ENCODE peak calls at places on chromosomes 11 and 22, in nine cellular contexts. H, Q, N, T, B, X, F, M and A are unnamed samples.

GRCh38 chr11:117045956-117046355 is 52.3 kb downstream of the SIK3 start:
- DNase-seq in N (no peak), Q (peak), M (peak), H (no peak), X (no peak), F (no peak), T (no peak), B (no peak), A (no peak)

GRCh38 chr11:86459002-86459385 is 84.3 kb downstream of the CCDC81 start:
- DNase-seq in Q (no peak), B (no peak), T (no peak), F (peak), H (no peak), X (no peak), N (no peak), M (no peak), A (no peak)

GRCh38 chr11:131817701-131818188 is 447.3 kb downstream of the NTM start:
- DNase-seq in B (no peak), F (no peak), T (no peak), X (no peak), N (no peak), M (no peak), H (no peak), Q (no peak), A (no peak)

GRCh38 chr22:44192098-44192810 is 11.5 kb downstream of the PARVG start:
- DNase-seq in F (peak), N (no peak), Q (no peak), T (no peak), M (no peak), H (peak), B (no peak), X (no peak), A (no peak)

GRCh38 chr11:9332655-9333054 is 18.3 kb upstream of the TMEM41B start:
- DNase-seq in N (no peak), H (no peak), T (no peak), Q (no peak), F (no peak), M (no peak), B (no peak), X (no peak), A (no peak)

GRCh38 chr11:736431-736830 is 10.8 kb upstream of the TALDO1 start:
- DNase-seq in Q (no peak), M (no peak), B (no peak), N (no peak), T (no peak), F (no peak), X (no peak), H (no peak), A (no peak)

GRCh38 chr22:37751449-37752188 is 54.8 kb downstream of the TRIOBP start:
- DNase-seq in B (no peak), X (no peak), Q (no peak), N (no peak), H (no peak), M (no peak), T (no peak), F (no peak), A (no peak)

GRCh38 chr11:110908401-110909106 is 196.3 kb upstream of the ARHGAP20 start:
- DNase-seq in B (peak), Q (peak), M (no peak), X (no peak), H (peak), N (no peak), T (no peak), F (peak), A (no peak)

GRCh38 chr11:45092901-45093760 is 53.3 kb upstream of the PRDM11 start:
- DNase-seq in B (peak), N (no peak), M (no peak), T (no peak), F (peak), Q (peak), X (peak), H (peak), A (no peak)

GRCh38 chr22:37492428-37493344 is 6.5 kb upstream of the MFNG start:
- DNase-seq in B (no peak), Q (peak), F (peak), N (no peak), H (peak), T (peak), M (peak), X (peak), A (peak)

GRCh38 chr22:22938672-22939536 is 51.3 kb downstream of the IGLL5 start:
- DNase-seq in F (no peak), X (no peak), M (no peak), N (no peak), T (no peak), H (no peak), B (no peak), Q (no peak), A (peak)

GRCh38 chr11:34366522-34366921 is 8.7 kb upstream of the ABTB2 start:
- DNase-seq in H (peak), N (no peak), X (no peak), Q (no peak), B (no peak), M (no peak), F (no peak), T (peak), A (no peak)

GRCh38 chr22:50144005-50144614 is 26.4 kb upstream of the PANX2 start:
- DNase-seq in B (no peak), X (no peak), M (no peak), Q (no peak), H (no peak), N (no peak), T (no peak), F (no peak), A (no peak)

GRCh38 chr22:36366291-36366708 is 21.5 kb downstream of the MYH9 start:
- DNase-seq in T (no peak), Q (peak), H (no peak), N (no peak), X (no peak), F (no peak), B (no peak), M (no peak), A (no peak)

GRCh38 chr11:76698321-76699043 is 27.9 kb upstream of the LRRC32 start:
- DNase-seq in H (no peak), X (no peak), Q (peak), M (no peak), F (no peak), T (no peak), N (no peak), B (no peak), A (no peak)

GRCh38 chr11:111852103-111852502 is 19.3 kb downstream of the ALG9 start:
- DNase-seq in M (no peak), Q (no peak), B (no peak), N (no peak), H (no peak), T (no peak), F (no peak), X (no peak), A (no peak)

GRCh38 chr22:26887456-26887855 is 230.1 kb downstream of the MIAT start:
- DNase-seq in N (no peak), Q (peak), T (no peak), X (no peak), B (peak), M (no peak), F (peak), H (no peak), A (no peak)

GRCh38 chr11:14789879-14790484 is 102.0 kb downstream of the CYP2R1 start:
- DNase-seq in X (no peak), Q (peak), F (peak), N (no peak), T (no peak), M (no peak), H (no peak), B (peak), A (no peak)

GRCh38 chr11:116791002-116791812 is 472 bp downstream of the APOA5 start:
- DNase-seq in H (peak), Q (peak), B (peak), X (peak), N (peak), F (peak), T (peak), M (peak), A (peak)

GRCh38 chr11:126310229-126310991 is 6.5 kb downstream of the DCPS start:
- DNase-seq in B (peak), T (peak), Q (peak), M (peak), H (peak), F (peak), X (no peak), N (no peak), A (peak)

GRCh38 chr11:111441443-111441842 is 62.4 kb upstream of the POU2AF1 start:
- DNase-seq in M (no peak), B (no peak), Q (peak), T (no peak), X (no peak), H (no peak), N (no peak), F (peak), A (no peak)

GRCh38 chr11:134724106-134724778 is 312.2 kb upstream of the B3GAT1 start:
- DNase-seq in M (no peak), Q (no peak), X (no peak), F (no peak), N (no peak), T (no peak), B (no peak), H (peak), A (no peak)

GRCh38 chr11:64148200-64148916 is 17.6 kb downstream of the MACROD1 start:
- DNase-seq in X (peak), Q (peak), N (peak), H (peak), F (peak), B (peak), M (peak), T (peak), A (peak)

GRCh38 chr11:33040127-33040861 is 922 bp downstream of the TCP11L1 start:
- DNase-seq in B (no peak), H (peak), X (no peak), M (peak), F (peak), N (no peak), Q (no peak), T (peak), A (peak)

GRCh38 chr11:114042234-114042633 is 17.3 kb upstream of the ZBTB16 start:
- DNase-seq in F (no peak), T (no peak), B (no peak), M (no peak), Q (no peak), N (no peak), X (no peak), H (no peak), A (no peak)

GRCh38 chr11:70637949-70638598 is 239.7 kb downstream of the CTTN start:
- DNase-seq in M (peak), N (no peak), X (no peak), Q (no peak), B (no peak), T (no peak), F (no peak), H (no peak), A (no peak)

GRCh38 chr22:27483095-27483798 is 318.3 kb downstream of the MN1 start:
- DNase-seq in N (no peak), X (no peak), F (no peak), B (no peak), M (no peak), T (no peak), Q (no peak), H (no peak), A (no peak)